ENCODE peak calls at places on chromosomes 3 and 15, in ten cellular contexts. O, T, W, L, Y, F, H, K, P and J are unnamed samples.

GRCh38 chr3:144426366-144426765 is 454.7 kb downstream of the DIPK2A start:
- DNase-seq in O (no peak), T (no peak), W (no peak), L (no peak), Y (no peak), F (no peak), H (no peak), K (no peak), P (no peak), J (no peak)

GRCh38 chr15:69074011-69074842 is 59.7 kb downstream of the NOX5 start:
- DNase-seq in O (no peak), T (peak; percentile 36), W (peak; percentile 71), L (peak; percentile 65), Y (peak; percentile 86), F (peak; percentile 54), H (peak; percentile 69), K (peak; percentile 69), P (peak; percentile 80), J (peak; percentile 70)

GRCh38 chr3:108744762-108745161 is 12.4 kb downstream of the RETNLB start:
- DNase-seq in O (no peak), T (no peak), W (no peak), L (no peak), Y (no peak), F (no peak), H (no peak), K (no peak), P (no peak), J (no peak)

GRCh38 chr3:194313642-194314430 is 37.3 kb downstream of the CPN2 start:
- DNase-seq in O (peak; percentile 74), T (peak; percentile 70), W (no peak), L (peak; percentile 51), Y (no peak), F (no peak), H (peak; percentile 68), K (peak; percentile 63), P (peak; percentile 60), J (peak; percentile 65)

GRCh38 chr3:12232785-12233317 is 56.0 kb upstream of the PPARG start:
- DNase-seq in O (no peak), T (no peak), W (no peak), L (no peak), Y (no peak), F (no peak), H (no peak), K (no peak), P (no peak), J (no peak)

GRCh38 chr3:87268646-87269211 is 7.7 kb downstream of the POU1F1 start:
- DNase-seq in O (no peak), T (no peak), W (no peak), L (no peak), Y (no peak), F (peak; percentile 3), H (no peak), K (no peak), P (no peak), J (no peak)

GRCh38 chr15:33722005-33722672 is 246.2 kb upstream of the CHRM5 start:
- DNase-seq in O (no peak), T (no peak), W (no peak), L (no peak), Y (no peak), F (peak; percentile 77), H (no peak), K (no peak), P (no peak), J (no peak)

GRCh38 chr3:109346770-109347295 is 9.5 kb upstream of the DPPA4 start:
- DNase-seq in O (no peak), T (no peak), W (no peak), L (no peak), Y (no peak), F (no peak), H (no peak), K (no peak), P (no peak), J (no peak)

GRCh38 chr3:42702066-42702951 is at the start of gene HHATL:
- DNase-seq in O (no peak), T (no peak), W (peak; percentile 20), L (no peak), Y (no peak), F (no peak), H (peak; percentile 74), K (no peak), P (peak; percentile 60), J (peak; percentile 81)

GRCh38 chr3:99579246-99579645 is 59.1 kb upstream of the COL8A1 start:
- DNase-seq in O (no peak), T (no peak), W (no peak), L (no peak), Y (no peak), F (peak; percentile 87), H (no peak), K (no peak), P (no peak), J (no peak)

GRCh38 chr3:14852721-14853120 is 34.0 kb downstream of the FGD5 start:
- DNase-seq in O (no peak), T (no peak), W (no peak), L (no peak), Y (no peak), F (no peak), H (no peak), K (no peak), P (no peak), J (no peak)

GRCh38 chr15:44810237-44810636 is 73.9 kb downstream of the TRIM69 start:
- DNase-seq in O (no peak), T (no peak), W (no peak), L (no peak), Y (no peak), F (no peak), H (no peak), K (no peak), P (no peak), J (no peak)

GRCh38 chr3:94626599-94626998 is 563.7 kb downstream of the NSUN3 start:
- DNase-seq in O (no peak), T (no peak), W (no peak), L (no peak), Y (no peak), F (no peak), H (no peak), K (no peak), P (no peak), J (no peak)

DNA sequence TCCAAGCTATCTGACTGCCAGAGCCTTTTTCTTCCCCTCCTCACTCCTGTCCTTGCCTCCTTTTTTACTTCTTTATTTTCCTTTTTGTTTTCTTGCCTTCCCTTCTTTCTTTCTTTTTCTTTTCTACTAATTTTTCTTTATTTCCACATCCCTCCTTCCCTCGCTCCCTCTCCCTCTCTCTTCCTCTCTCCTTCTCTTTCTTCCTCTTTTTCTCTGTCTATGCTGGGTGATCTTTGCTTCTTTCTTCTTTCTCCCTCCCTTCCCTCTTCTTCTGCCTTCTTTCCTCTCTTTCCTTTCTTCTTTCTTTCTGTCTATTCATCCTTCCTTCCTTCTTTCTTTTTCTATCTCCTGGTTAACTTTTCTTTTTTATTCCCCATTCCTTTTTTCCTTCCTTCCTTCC is 564.8 kb downstream of the NSUN3 start:
- DNase-seq in O (no peak), T (no peak), W (no peak), L (no peak), Y (no peak), F (no peak), H (no peak), K (no peak), P (no peak), J (no peak)
- TF ChIP-seq CTCF in O (no peak), T (no peak), W (no peak), L (no peak), Y (no peak), F (no peak), H (no peak), K (no peak), P (no peak), J (no peak)

GRCh38 chr3:51796859-51797258 is 17.8 kb upstream of the IQCF6 start:
- DNase-seq in O (no peak), T (no peak), W (no peak), L (no peak), Y (no peak), F (no peak), H (no peak), K (no peak), P (no peak), J (no peak)
- H3K4me1 ChIP-seq in O (no peaks in the 10 kb centered on the region), T (no peaks in the 10 kb centered on the region), W (no peaks in the 10 kb centered on the region), L (no peaks in the 10 kb centered on the region), Y (no peaks in the 10 kb centered on the region), F (no peaks in the 10 kb centered on the region), H (no peaks in the 10 kb centered on the region), K (no peaks in the 10 kb centered on the region), P (peaks cover 4% of the 10 kb centered on the region), J (no peaks in the 10 kb centered on the region)

DNA sequence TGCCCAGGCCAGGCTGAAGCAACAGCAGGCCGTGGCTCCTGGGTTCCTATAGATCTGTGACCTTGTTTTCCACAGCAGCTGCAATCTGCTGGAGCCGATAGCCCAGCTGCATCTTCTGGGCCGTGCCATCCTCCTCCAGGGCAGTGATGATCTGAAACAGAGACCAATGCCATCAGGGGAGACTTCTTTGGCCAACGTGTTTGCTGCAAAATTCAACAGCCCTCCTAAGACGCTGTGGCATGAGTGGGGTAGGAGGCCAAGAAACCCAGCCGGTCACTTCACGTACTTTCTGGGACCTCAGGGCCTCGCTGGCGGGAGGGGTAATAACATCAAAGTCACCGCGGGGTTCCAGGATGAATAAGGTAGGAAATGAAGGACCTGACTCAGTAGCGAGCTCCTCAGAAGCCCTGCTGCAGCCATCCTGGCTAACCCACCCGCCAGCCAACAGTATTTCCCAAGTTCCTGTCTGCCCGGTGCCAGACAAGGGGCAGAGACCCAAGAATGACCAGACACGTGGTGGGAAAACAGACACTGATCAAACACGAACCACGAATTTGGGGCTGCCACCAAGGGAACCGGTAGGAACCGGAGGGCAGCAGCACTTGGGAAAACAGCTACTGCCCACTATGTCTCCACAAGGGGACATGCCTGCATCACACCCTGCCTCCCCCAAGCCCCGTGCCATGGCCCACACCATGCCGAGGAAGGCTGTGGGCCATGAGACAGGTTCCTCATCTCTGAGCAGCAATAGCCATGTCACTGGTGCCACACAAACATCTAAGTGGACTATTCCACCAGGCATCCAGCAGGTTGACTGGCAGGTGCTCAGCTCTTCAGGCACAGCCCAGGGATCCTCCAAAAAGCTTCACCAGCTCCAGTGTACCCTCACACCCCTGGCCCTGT is 25.2 kb downstream of the PLXNB1 start:
- DNase-seq in O (no peak), T (no peak), W (peak; percentile 24), L (peak; percentile 6), Y (no peak), F (no peak), H (no peak), K (peak; percentile 4), P (no peak), J (no peak)
- H3K27ac ChIP-seq in O (peak overlapping the region; percentile 55), T (no peak overlapping the region), W (peak overlapping the region; percentile 87), L (no peak overlapping the region), Y (no peak overlapping the region), F (no peak overlapping the region), H (no peak overlapping the region), K (no peak overlapping the region), P (no peak overlapping the region), J (no peak overlapping the region)

DNA sequence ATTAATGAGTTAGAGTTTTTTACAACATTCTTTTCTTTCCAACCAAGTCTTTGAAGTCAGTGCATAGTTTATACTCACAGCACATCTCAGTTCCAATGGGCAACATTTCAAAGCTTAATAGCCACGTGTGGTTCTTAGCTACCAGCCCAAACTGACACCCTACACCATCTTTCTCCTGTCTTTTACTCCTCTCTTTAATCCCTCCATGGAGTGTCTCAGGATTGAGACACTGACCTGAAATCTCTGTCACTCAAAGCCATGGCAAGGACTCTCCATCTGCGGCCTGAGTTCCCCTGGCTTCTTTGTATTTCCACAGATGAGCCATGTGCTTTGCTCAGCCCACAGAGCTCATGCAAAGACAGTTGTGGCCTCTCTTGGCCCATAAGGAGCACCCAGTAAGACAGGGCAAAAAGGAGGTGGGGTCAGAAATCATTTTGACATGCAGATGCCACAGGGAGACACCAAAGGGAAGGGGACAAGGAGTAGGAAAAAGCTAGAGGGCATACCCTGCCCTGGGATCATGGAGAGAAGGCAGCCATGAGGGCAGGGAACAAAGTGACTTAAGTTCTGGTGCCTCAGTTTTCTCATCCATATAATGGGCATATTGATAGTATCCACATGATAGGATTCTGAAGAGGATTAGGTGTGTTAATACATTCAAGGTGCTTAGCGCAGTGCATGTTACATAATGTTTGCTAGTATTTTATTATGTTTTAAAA is 493.6 kb upstream of the PROK2 start:
- DNase-seq in O (no peak), T (no peak), W (no peak), L (no peak), Y (no peak), F (no peak), H (no peak), K (no peak), P (no peak), J (no peak)
- TF ChIP-seq CTCF in O (no peak), T (no peak), W (no peak), L (no peak), Y (no peak), F (no peak), H (no peak), K (no peak), P (no peak), J (no peak)